ENCODE peak calls at places on chromosomes 1 and 21, in four cellular contexts. One of them, this sample, is unnamed.

GRCh38 chr1:225768662-225769426 is 8.8 kb upstream of the SRP9 start:
- DNase-seq in cardiac muscle cell: no peak
- DNase-seq in K562: peak; percentile 68
- DNase-seq in PC-3: no peak
- DNase-seq in this sample: peak; percentile 13

GRCh38 chr1:232841823-232842565 is 36.8 kb downstream of the MAP10 start:
- DNase-seq in PC-3: no peak
- DNase-seq in cardiac muscle cell: no peak
- DNase-seq in K562: no peak
- DNase-seq in this sample: no peak

GRCh38 chr1:206908038-206908437 is 10.8 kb downstream of the IL24 start:
- DNase-seq in K562: no peak
- DNase-seq in cardiac muscle cell: no peak
- DNase-seq in PC-3: peak; percentile 47
- DNase-seq in this sample: no peak

GRCh38 chr1:25048728-25049127 is 118.7 kb upstream of the RUNX3 start:
- DNase-seq in cardiac muscle cell: no peak
- DNase-seq in PC-3: no peak
- DNase-seq in K562: no peak
- DNase-seq in this sample: no peak

GRCh38 chr1:94778808-94779207 is 41.3 kb upstream of the SLC44A3 start:
- DNase-seq in cardiac muscle cell: no peak
- DNase-seq in K562: no peak
- DNase-seq in PC-3: no peak
- DNase-seq in this sample: no peak

GRCh38 chr1:227777156-227777555 is 38.3 kb upstream of the PRSS38 start:
- DNase-seq in K562: no peak
- DNase-seq in PC-3: no peak
- DNase-seq in cardiac muscle cell: no peak
- DNase-seq in this sample: no peak

GRCh38 chr1:218752126-218752525 is 407.0 kb downstream of the TGFB2 start:
- DNase-seq in cardiac muscle cell: no peak
- DNase-seq in PC-3: no peak
- DNase-seq in K562: no peak
- DNase-seq in this sample: no peak

GRCh38 chr1:171909711-171910110 is 68.4 kb downstream of the DNM3 start:
- DNase-seq in cardiac muscle cell: no peak
- DNase-seq in PC-3: no peak
- DNase-seq in K562: no peak
- DNase-seq in this sample: no peak

GRCh38 chr1:51310871-51311613 is 19.3 kb downstream of the TTC39A start:
- DNase-seq in PC-3: no peak
- DNase-seq in cardiac muscle cell: peak; percentile 17
- DNase-seq in K562: peak; percentile 42
- DNase-seq in this sample: no peak

GRCh38 chr1:16338961-16339360 is 13.3 kb downstream of the FBXO42 start:
- DNase-seq in cardiac muscle cell: no peak
- DNase-seq in PC-3: no peak
- DNase-seq in K562: no peak
- DNase-seq in this sample: no peak

GRCh38 chr21:32658524-32658923 is 46.3 kb upstream of the CFAP298 start:
- DNase-seq in PC-3: no peak
- DNase-seq in K562: no peak
- DNase-seq in cardiac muscle cell: no peak
- DNase-seq in this sample: no peak

GRCh38 chr1:9300623-9301022 is 7.9 kb downstream of the SPSB1 start:
- DNase-seq in PC-3: no peak
- DNase-seq in cardiac muscle cell: no peak
- DNase-seq in K562: no peak
- DNase-seq in this sample: no peak

GRCh38 chr1:2232916-2233438 is 4.9 kb downstream of the SKI start:
- DNase-seq in cardiac muscle cell: peak; percentile 33
- DNase-seq in K562: no peak
- DNase-seq in PC-3: no peak
- DNase-seq in this sample: no peak

GRCh38 chr1:211643324-211644212 is 31.9 kb downstream of the NEK2 start:
- DNase-seq in PC-3: peak; percentile 70
- DNase-seq in K562: peak; percentile 56
- DNase-seq in cardiac muscle cell: no peak
- DNase-seq in this sample: no peak

GRCh38 chr1:59701376-59701775 is 113.4 kb upstream of the HOOK1 start:
- DNase-seq in PC-3: no peak
- DNase-seq in K562: no peak
- DNase-seq in cardiac muscle cell: peak; percentile 36
- DNase-seq in this sample: no peak

GRCh38 chr1:166874464-166874863 is 1.6 kb downstream of the TADA1 start:
- DNase-seq in PC-3: no peak
- DNase-seq in K562: no peak
- DNase-seq in cardiac muscle cell: no peak
- DNase-seq in this sample: no peak

GRCh38 chr21:38263493-38263892 is 6.7 kb downstream of the KCNJ15 start:
- DNase-seq in cardiac muscle cell: peak; percentile 67
- DNase-seq in K562: no peak
- DNase-seq in PC-3: no peak
- DNase-seq in this sample: no peak

GRCh38 chr1:109239047-109239579 is 10.2 kb upstream of the CELSR2 start:
- DNase-seq in cardiac muscle cell: no peak
- DNase-seq in PC-3: no peak
- DNase-seq in K562: no peak
- DNase-seq in this sample: no peak
- H3K4me1 ChIP-seq in cardiac muscle cell: peaks cover 6% of the 10 kb centered on the region
- H3K4me1 ChIP-seq in PC-3: peaks cover 14% of the 10 kb centered on the region
- H3K4me1 ChIP-seq in K562: peaks cover 15% of the 10 kb centered on the region
- H3K4me1 ChIP-seq in this sample: no peaks in the 10 kb centered on the region

GRCh38 chr1:12185556-12186276 is 18.9 kb downstream of the TNFRSF1B start:
- DNase-seq in cardiac muscle cell: peak; percentile 30
- DNase-seq in PC-3: no peak
- DNase-seq in K562: no peak
- DNase-seq in this sample: no peak
- H3K4me1 ChIP-seq in cardiac muscle cell: peaks cover 20% of the 10 kb centered on the region
- H3K4me1 ChIP-seq in PC-3: no peaks in the 10 kb centered on the region
- H3K4me1 ChIP-seq in K562: peaks cover 8% of the 10 kb centered on the region
- H3K4me1 ChIP-seq in this sample: peaks cover 14% of the 10 kb centered on the region

DNA sequence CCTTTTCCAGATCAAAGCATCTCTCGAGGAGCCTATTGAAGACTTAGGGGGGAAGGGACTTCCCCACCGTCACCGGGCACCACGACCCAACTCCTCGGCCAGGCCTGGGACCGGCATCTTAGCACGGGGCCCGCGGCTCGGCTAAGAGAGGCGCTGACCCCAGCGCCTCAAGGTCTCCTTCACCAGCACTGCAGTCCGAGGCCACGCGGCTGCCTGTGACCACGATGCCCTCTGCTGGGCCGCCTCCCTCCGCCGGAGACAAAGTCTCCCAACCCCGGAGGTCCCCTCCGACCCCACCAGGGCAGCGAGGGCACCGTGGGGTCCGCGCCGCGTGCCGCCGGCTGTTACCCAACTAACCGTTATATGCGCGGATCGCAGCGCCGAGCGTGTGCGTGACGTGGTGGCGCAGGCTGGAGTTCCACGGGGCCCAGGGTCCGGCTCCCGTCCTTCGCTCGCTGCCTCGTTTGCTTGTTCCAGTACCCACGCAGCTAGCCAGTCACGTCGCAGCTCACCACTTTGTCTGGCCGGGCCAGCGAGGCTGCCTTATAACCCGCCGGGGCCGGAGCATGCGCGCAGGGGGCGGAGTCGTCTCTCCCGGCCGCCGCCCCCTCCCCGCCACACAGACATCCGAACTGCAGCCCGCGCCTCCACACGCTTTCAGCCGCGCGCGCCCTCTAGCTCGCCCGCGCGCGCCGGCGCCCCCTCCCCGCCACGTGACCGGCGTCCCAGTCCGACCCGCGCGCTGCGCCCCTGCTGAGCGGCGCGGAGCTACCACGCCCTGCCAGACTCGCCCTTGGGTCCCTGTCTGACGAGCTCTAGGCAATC is at the start of gene SLC16A1:
- DNase-seq in K562: peak; percentile 98
- DNase-seq in PC-3: peak; percentile 92
- DNase-seq in cardiac muscle cell: peak; percentile 98
- DNase-seq in this sample: peak; percentile 92
- H3K4me1 ChIP-seq in K562: peaks cover 32% of the 10 kb centered on the region
- H3K4me1 ChIP-seq in PC-3: peaks cover 28% of the 10 kb centered on the region
- H3K4me1 ChIP-seq in cardiac muscle cell: peaks cover 23% of the 10 kb centered on the region
- H3K4me1 ChIP-seq in this sample: peaks cover 23% of the 10 kb centered on the region

GRCh38 chr21:36171741-36172331 is 15.2 kb downstream of the DOP1B start:
- DNase-seq in PC-3: no peak
- DNase-seq in cardiac muscle cell: no peak
- DNase-seq in K562: no peak
- DNase-seq in this sample: no peak
- H3K4me1 ChIP-seq in PC-3: no peaks in the 10 kb centered on the region
- H3K4me1 ChIP-seq in cardiac muscle cell: peaks cover 15% of the 10 kb centered on the region
- H3K4me1 ChIP-seq in K562: no peaks in the 10 kb centered on the region
- H3K4me1 ChIP-seq in this sample: no peaks in the 10 kb centered on the region

GRCh38 chr21:45082715-45083114 is 8.3 kb downstream of the ADARB1 start:
- DNase-seq in cardiac muscle cell: no peak
- DNase-seq in K562: no peak
- DNase-seq in PC-3: no peak
- DNase-seq in this sample: no peak
- H3K4me1 ChIP-seq in cardiac muscle cell: no peaks in the 10 kb centered on the region
- H3K4me1 ChIP-seq in K562: peaks cover 18% of the 10 kb centered on the region
- H3K4me1 ChIP-seq in PC-3: peaks cover 10% of the 10 kb centered on the region
- H3K4me1 ChIP-seq in this sample: peaks cover 14% of the 10 kb centered on the region

This sample was measured in SJSA1.